ENCODE peak calls at places on chromosome 14, in eight cellular contexts. One of them, this sample, is unnamed.

GRCh38 chr14:98819132-98819866 is 452.7 kb downstream of the BCL11B start:
- DNase-seq in uterus: no peak
- DNase-seq in brain microvascular endothelial cell: no peak
- DNase-seq in GM06990: no peak
- DNase-seq in neural progenitor cell: peak; percentile 30
- DNase-seq in lower lobe of right lung: no peak
- DNase-seq in BJ: no peak
- DNase-seq in endodermal cell: peak; percentile 96
- DNase-seq in this sample: no peak

GRCh38 chr14:100066984-100067383 is 1.8 kb downstream of the EVL start:
- DNase-seq in BJ: no peak
- DNase-seq in endodermal cell: no peak
- DNase-seq in neural progenitor cell: no peak
- DNase-seq in brain microvascular endothelial cell: no peak
- DNase-seq in GM06990: peak; percentile 47
- DNase-seq in lower lobe of right lung: no peak
- DNase-seq in uterus: no peak
- DNase-seq in this sample: no peak

GRCh38 chr14:22088614-22089359 is 415.2 kb upstream of the OR4E1 start:
- DNase-seq in BJ: no peak
- DNase-seq in GM06990: no peak
- DNase-seq in neural progenitor cell: no peak
- DNase-seq in lower lobe of right lung: no peak
- DNase-seq in brain microvascular endothelial cell: peak; percentile 24
- DNase-seq in endodermal cell: no peak
- DNase-seq in uterus: no peak
- DNase-seq in this sample: no peak

GRCh38 chr14:37083599-37083998 is 88.8 kb downstream of the SLC25A21 start:
- DNase-seq in BJ: no peak
- DNase-seq in neural progenitor cell: no peak
- DNase-seq in lower lobe of right lung: no peak
- DNase-seq in endodermal cell: no peak
- DNase-seq in uterus: no peak
- DNase-seq in brain microvascular endothelial cell: no peak
- DNase-seq in GM06990: no peak
- DNase-seq in this sample: no peak

GRCh38 chr14:90629471-90629870 is 186.8 kb downstream of the TTC7B start:
- DNase-seq in BJ: no peak
- DNase-seq in GM06990: no peak
- DNase-seq in brain microvascular endothelial cell: no peak
- DNase-seq in endodermal cell: no peak
- DNase-seq in uterus: no peak
- DNase-seq in lower lobe of right lung: peak; percentile 73
- DNase-seq in neural progenitor cell: no peak
- DNase-seq in this sample: no peak

GRCh38 chr14:23145794-23146422 is 26.9 kb upstream of the CEBPE start:
- DNase-seq in BJ: no peak
- DNase-seq in neural progenitor cell: no peak
- DNase-seq in lower lobe of right lung: no peak
- DNase-seq in uterus: peak; percentile 43
- DNase-seq in endodermal cell: no peak
- DNase-seq in GM06990: no peak
- DNase-seq in brain microvascular endothelial cell: no peak
- DNase-seq in this sample: no peak

GRCh38 chr14:81450100-81450531 is 50.0 kb upstream of the STON2 start:
- DNase-seq in endodermal cell: peak; percentile 73
- DNase-seq in neural progenitor cell: peak; percentile 28
- DNase-seq in BJ: no peak
- DNase-seq in uterus: peak; percentile 41
- DNase-seq in brain microvascular endothelial cell: no peak
- DNase-seq in GM06990: no peak
- DNase-seq in lower lobe of right lung: no peak
- DNase-seq in this sample: no peak

GRCh38 chr14:22070119-22070982 is 396.7 kb upstream of the OR4E1 start:
- DNase-seq in brain microvascular endothelial cell: no peak
- DNase-seq in uterus: no peak
- DNase-seq in lower lobe of right lung: peak; percentile 45
- DNase-seq in endodermal cell: peak; percentile 80
- DNase-seq in BJ: no peak
- DNase-seq in GM06990: no peak
- DNase-seq in neural progenitor cell: peak; percentile 53
- DNase-seq in this sample: no peak

GRCh38 chr14:59394268-59394667 is 70.9 kb downstream of the GPR135 start:
- DNase-seq in brain microvascular endothelial cell: no peak
- DNase-seq in BJ: no peak
- DNase-seq in neural progenitor cell: no peak
- DNase-seq in uterus: no peak
- DNase-seq in endodermal cell: no peak
- DNase-seq in lower lobe of right lung: no peak
- DNase-seq in GM06990: no peak
- DNase-seq in this sample: no peak

GRCh38 chr14:86057018-86057667 is 527.2 kb downstream of the FLRT2 start:
- DNase-seq in GM06990: no peak
- DNase-seq in BJ: no peak
- DNase-seq in neural progenitor cell: peak; percentile 61
- DNase-seq in uterus: no peak
- DNase-seq in endodermal cell: peak; percentile 63
- DNase-seq in brain microvascular endothelial cell: no peak
- DNase-seq in lower lobe of right lung: no peak
- DNase-seq in this sample: peak; percentile 16

GRCh38 chr14:50062438-50063039 is 53.8 kb downstream of the VCPKMT start:
- DNase-seq in BJ: no peak
- DNase-seq in uterus: peak; percentile 38
- DNase-seq in neural progenitor cell: no peak
- DNase-seq in endodermal cell: peak; percentile 84
- DNase-seq in lower lobe of right lung: no peak
- DNase-seq in GM06990: no peak
- DNase-seq in brain microvascular endothelial cell: peak; percentile 75
- DNase-seq in this sample: peak; percentile 78

GRCh38 chr14:64190974-64191502 is 103.1 kb downstream of the ESR2 start:
- DNase-seq in endodermal cell: no peak
- DNase-seq in lower lobe of right lung: no peak
- DNase-seq in GM06990: no peak
- DNase-seq in uterus: no peak
- DNase-seq in brain microvascular endothelial cell: no peak
- DNase-seq in BJ: no peak
- DNase-seq in neural progenitor cell: no peak
- DNase-seq in this sample: no peak

GRCh38 chr14:59482471-59483331 is 1.5 kb downstream of the L3HYPDH start:
- DNase-seq in GM06990: no peak
- DNase-seq in BJ: peak; percentile 58
- DNase-seq in uterus: peak; percentile 18
- DNase-seq in brain microvascular endothelial cell: peak; percentile 90
- DNase-seq in endodermal cell: no peak
- DNase-seq in lower lobe of right lung: no peak
- DNase-seq in neural progenitor cell: no peak
- DNase-seq in this sample: no peak

GRCh38 chr14:20454359-20454644 is 310 bp downstream of the OSGEP start:
- DNase-seq in brain microvascular endothelial cell: no peak
- DNase-seq in endodermal cell: no peak
- DNase-seq in BJ: peak; percentile 22
- DNase-seq in neural progenitor cell: no peak
- DNase-seq in GM06990: no peak
- DNase-seq in lower lobe of right lung: no peak
- DNase-seq in uterus: no peak
- DNase-seq in this sample: peak; percentile 88

GRCh38 chr14:67971627-67972625 is 152.3 kb downstream of the RAD51B start:
- DNase-seq in brain microvascular endothelial cell: no peak
- DNase-seq in neural progenitor cell: no peak
- DNase-seq in GM06990: no peak
- DNase-seq in endodermal cell: no peak
- DNase-seq in lower lobe of right lung: no peak
- DNase-seq in BJ: peak; percentile 44
- DNase-seq in uterus: no peak
- DNase-seq in this sample: peak; percentile 14

GRCh38 chr14:35829449-35829848 is 3.3 kb downstream of the BRMS1L start:
- DNase-seq in uterus: no peak
- DNase-seq in neural progenitor cell: no peak
- DNase-seq in BJ: no peak
- DNase-seq in endodermal cell: no peak
- DNase-seq in GM06990: no peak
- DNase-seq in brain microvascular endothelial cell: no peak
- DNase-seq in lower lobe of right lung: no peak
- DNase-seq in this sample: no peak

GRCh38 chr14:35825968-35826217 is 245 bp upstream of the BRMS1L start:
- DNase-seq in endodermal cell: no peak
- DNase-seq in BJ: no peak
- DNase-seq in uterus: no peak
- DNase-seq in GM06990: no peak
- DNase-seq in brain microvascular endothelial cell: no peak
- DNase-seq in lower lobe of right lung: no peak
- DNase-seq in neural progenitor cell: no peak
- DNase-seq in this sample: no peak

GRCh38 chr14:35826218-35826951 is at the start of gene BRMS1L:
- DNase-seq in lower lobe of right lung: peak; percentile 99
- DNase-seq in endodermal cell: peak; percentile 99
- DNase-seq in neural progenitor cell: peak; percentile 99
- DNase-seq in GM06990: peak; percentile 95
- DNase-seq in brain microvascular endothelial cell: peak; percentile 99
- DNase-seq in uterus: peak; percentile 98
- DNase-seq in BJ: peak; percentile 98
- DNase-seq in this sample: peak; percentile 96

GRCh38 chr14:35826952-35827416 is 846 bp downstream of the BRMS1L start:
- DNase-seq in brain microvascular endothelial cell: no peak
- DNase-seq in neural progenitor cell: no peak
- DNase-seq in endodermal cell: no peak
- DNase-seq in BJ: no peak
- DNase-seq in uterus: no peak
- DNase-seq in GM06990: no peak
- DNase-seq in lower lobe of right lung: no peak
- DNase-seq in this sample: no peak

DNA sequence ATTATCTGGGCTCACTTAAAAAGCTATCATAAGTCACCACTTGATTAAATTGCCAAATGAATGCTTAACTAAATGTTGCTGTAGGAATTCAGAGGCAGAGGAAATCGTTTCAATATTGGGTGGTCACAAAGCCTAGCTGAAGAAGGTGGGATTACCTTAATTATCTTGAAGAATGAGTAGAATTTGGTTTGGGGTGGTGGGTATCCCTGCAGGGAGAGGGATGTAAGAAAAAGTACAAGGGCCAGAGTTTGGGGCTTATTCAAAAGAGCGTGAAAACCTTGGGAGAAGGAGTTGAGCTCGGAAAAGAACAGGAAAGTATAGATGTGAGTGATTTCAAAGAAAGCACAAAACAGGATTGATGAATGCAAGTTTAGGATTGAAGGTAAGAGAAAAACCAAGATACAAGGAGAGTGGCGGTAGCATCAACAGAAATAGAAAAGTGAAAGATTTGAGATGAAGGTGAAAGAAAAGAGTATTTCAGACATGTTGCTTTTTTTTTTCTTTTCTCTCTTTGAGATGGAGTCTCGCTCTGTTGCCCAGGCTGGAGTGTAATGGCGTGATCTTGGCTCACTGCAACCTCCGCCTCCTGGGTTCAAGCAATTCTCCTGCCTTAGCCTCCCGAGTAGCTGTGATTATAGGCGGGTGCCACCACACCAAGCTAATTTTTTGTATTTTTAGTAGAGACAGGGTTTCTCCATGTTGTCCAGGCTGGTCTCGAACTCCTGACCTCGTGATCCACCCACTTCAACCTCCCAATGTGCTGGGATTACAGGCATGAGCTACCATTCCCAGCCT is 1.7 kb downstream of the BRMS1L start:
- DNase-seq in endodermal cell: no peak
- DNase-seq in lower lobe of right lung: no peak
- DNase-seq in BJ: no peak
- DNase-seq in neural progenitor cell: peak; percentile 32
- DNase-seq in uterus: no peak
- DNase-seq in brain microvascular endothelial cell: no peak
- DNase-seq in GM06990: no peak
- DNase-seq in this sample: no peak
- H3K4me3 ChIP-seq in endodermal cell: peak overlapping the region; percentile 100
- H3K4me3 ChIP-seq in lower lobe of right lung: peak overlapping the region; percentile 95
- H3K4me3 ChIP-seq in BJ: no peak overlapping the region
- H3K4me3 ChIP-seq in neural progenitor cell: peak overlapping the region; percentile 73
- H3K4me3 ChIP-seq in uterus: no peak overlapping the region
- H3K4me3 ChIP-seq in brain microvascular endothelial cell: no peak overlapping the region
- H3K4me3 ChIP-seq in GM06990: peak overlapping the region; percentile 99
- H3K4me3 ChIP-seq in this sample: no peak overlapping the region

DNA sequence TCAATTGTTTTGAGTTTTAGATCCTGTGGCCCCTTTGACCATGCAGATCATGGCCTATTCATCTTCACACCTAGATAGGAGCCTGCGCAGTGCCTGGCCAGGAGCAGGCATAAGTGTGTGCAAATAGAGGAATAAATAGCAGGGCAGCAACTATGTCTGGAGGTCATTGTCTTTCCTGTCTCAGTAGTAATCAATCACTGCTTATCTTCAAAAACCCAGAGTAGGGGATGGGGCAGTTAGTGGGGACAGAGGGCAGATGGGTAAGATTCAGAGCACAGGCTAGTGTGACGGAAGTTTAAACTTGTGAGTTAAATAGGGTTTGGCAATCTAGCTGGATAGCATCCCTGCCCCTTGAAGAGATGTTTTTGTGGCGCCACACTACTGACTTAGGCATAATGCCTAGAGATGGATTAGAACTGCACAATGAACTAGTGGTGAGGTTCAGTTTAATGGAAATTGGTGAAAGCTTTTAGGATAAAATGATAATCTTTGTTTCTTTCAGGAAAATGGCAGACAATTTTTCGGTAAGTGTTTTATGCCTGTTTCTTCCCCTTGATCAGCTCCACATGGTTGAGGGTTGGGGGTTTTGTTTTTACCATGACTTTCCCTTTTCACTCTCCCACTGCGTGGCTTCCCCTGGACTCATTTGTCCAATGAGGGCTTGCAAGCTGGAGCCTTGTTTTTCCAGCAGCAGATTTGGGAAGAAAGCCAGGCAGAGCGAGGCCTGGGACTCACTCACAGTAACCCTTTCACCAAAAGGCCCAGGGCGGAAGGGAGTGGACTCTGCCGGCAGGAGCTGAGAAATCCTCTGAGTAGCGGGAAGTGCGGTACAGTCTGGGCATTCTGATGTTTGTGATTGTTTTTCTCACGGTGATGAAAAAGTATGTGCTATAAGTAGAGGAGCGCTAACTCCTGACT is 8.1 kb downstream of the LGALS3 start:
- DNase-seq in BJ: peak; percentile 56
- DNase-seq in brain microvascular endothelial cell: peak; percentile 90
- DNase-seq in uterus: peak; percentile 80
- DNase-seq in lower lobe of right lung: no peak
- DNase-seq in endodermal cell: no peak
- DNase-seq in neural progenitor cell: no peak
- DNase-seq in GM06990: no peak
- DNase-seq in this sample: no peak
- H3K4me3 ChIP-seq in BJ: no peak overlapping the region
- H3K4me3 ChIP-seq in brain microvascular endothelial cell: no peak overlapping the region
- H3K4me3 ChIP-seq in uterus: peak overlapping the region; percentile 10
- H3K4me3 ChIP-seq in lower lobe of right lung: peak overlapping the region; percentile 17
- H3K4me3 ChIP-seq in endodermal cell: no peak overlapping the region
- H3K4me3 ChIP-seq in neural progenitor cell: no peak overlapping the region
- H3K4me3 ChIP-seq in GM06990: no peak overlapping the region
- H3K4me3 ChIP-seq in this sample: no peak overlapping the region

GRCh38 chr14:38254565-38255407 is 1.1 kb downstream of the CLEC14A start:
- DNase-seq in neural progenitor cell: peak; percentile 71
- DNase-seq in lower lobe of right lung: no peak
- DNase-seq in BJ: no peak
- DNase-seq in brain microvascular endothelial cell: no peak
- DNase-seq in GM06990: no peak
- DNase-seq in endodermal cell: no peak
- DNase-seq in uterus: no peak
- DNase-seq in this sample: no peak
- H3K4me3 ChIP-seq in neural progenitor cell: peak overlapping the region; percentile 55
- H3K4me3 ChIP-seq in lower lobe of right lung: peak overlapping the region; percentile 56
- H3K4me3 ChIP-seq in BJ: peak overlapping the region; percentile 29
- H3K4me3 ChIP-seq in brain microvascular endothelial cell: peak overlapping the region; percentile 37
- H3K4me3 ChIP-seq in GM06990: no peak overlapping the region
- H3K4me3 ChIP-seq in endodermal cell: peak overlapping the region; percentile 67
- H3K4me3 ChIP-seq in uterus: peak overlapping the region; percentile 23
- H3K4me3 ChIP-seq in this sample: no peak overlapping the region

GRCh38 chr14:47149326-47149725 is 497.7 kb upstream of the RPL10L start:
- DNase-seq in brain microvascular endothelial cell: peak; percentile 61
- DNase-seq in neural progenitor cell: no peak
- DNase-seq in BJ: no peak
- DNase-seq in uterus: no peak
- DNase-seq in lower lobe of right lung: no peak
- DNase-seq in GM06990: no peak
- DNase-seq in endodermal cell: no peak
- DNase-seq in this sample: no peak
- H3K4me3 ChIP-seq in brain microvascular endothelial cell: no peak overlapping the region
- H3K4me3 ChIP-seq in neural progenitor cell: no peak overlapping the region
- H3K4me3 ChIP-seq in BJ: no peak overlapping the region
- H3K4me3 ChIP-seq in uterus: no peak overlapping the region
- H3K4me3 ChIP-seq in lower lobe of right lung: no peak overlapping the region
- H3K4me3 ChIP-seq in GM06990: no peak overlapping the region
- H3K4me3 ChIP-seq in endodermal cell: no peak overlapping the region
- H3K4me3 ChIP-seq in this sample: no peak overlapping the region